ENCODE peak calls at places on chromosomes 1 and 21, in five cellular contexts. D is transverse colon, G is K562, V is tibial nerve, H is ovary. Z is an unnamed sample. For H3K36me3, the result is how much of the 10 kb centered on the place peaks cover.

GRCh38 chr1:63883494-63884235 is 109.8 kb downstream of the ROR1 start:
- DNase-seq in V (no peak), G (no peak), H (no peak), D (no peak), Z (no peak)

GRCh38 chr1:27403065-27403726 is 10.8 kb downstream of the GPR3 start:
- DNase-seq in D (peak), H (peak), G (no peak), V (peak), Z (peak)

GRCh38 chr1:67194209-67194863 is 28.1 kb downstream of the IL23R start:
- DNase-seq in G (no peak), V (no peak), H (no peak), D (no peak), Z (no peak)

GRCh38 chr21:37987668-37988067 is 71.4 kb upstream of the KCNJ6 start:
- DNase-seq in H (no peak), V (no peak), D (no peak), G (no peak), Z (no peak)

GRCh38 chr1:117928881-117929339 is 511 bp downstream of the GDAP2 start:
- DNase-seq in H (peak), V (peak), D (peak), G (peak), Z (peak)

GRCh38 chr21:33133912-33134311 is 64.0 kb downstream of the OLIG1 start:
- DNase-seq in D (no peak), H (no peak), G (no peak), V (no peak), Z (no peak)

GRCh38 chr1:221494670-221495069 is 247.2 kb downstream of the DUSP10 start:
- DNase-seq in H (no peak), G (no peak), V (no peak), D (no peak), Z (no peak)

GRCh38 chr1:32365445-32365844 is 3.1 kb downstream of the TSSK3 start:
- DNase-seq in V (no peak), G (no peak), D (no peak), H (no peak), Z (no peak)

GRCh38 chr21:14942801-14943490 is 121.9 kb downstream of the NRIP1 start:
- DNase-seq in V (no peak), G (no peak), H (no peak), D (no peak), Z (no peak)

GRCh38 chr1:44819594-44820327 is 11.4 kb downstream of the BTBD19 start:
- DNase-seq in G (peak), H (peak), D (peak), V (peak), Z (peak)

GRCh38 chr21:21688877-21689276 is 690.7 kb downstream of the NCAM2 start:
- DNase-seq in V (no peak), H (no peak), D (no peak), G (peak), Z (no peak)

GRCh38 chr1:175824079-175824478 is 80.7 kb upstream of the TNR start:
- DNase-seq in G (peak), D (no peak), V (no peak), H (no peak), Z (no peak)

GRCh38 chr1:248681651-248682050 is 20.9 kb downstream of the OR14I1 start:
- DNase-seq in D (no peak), V (no peak), G (no peak), H (no peak), Z (no peak)

GRCh38 chr1:91864017-91864700 is 21.8 kb downstream of the TGFBR3 start:
- DNase-seq in V (no peak), H (no peak), G (no peak), D (no peak), Z (no peak)

GRCh38 chr1:235127774-235128452 is 724 bp downstream of the TOMM20 start:
- DNase-seq in G (no peak), H (no peak), D (no peak), V (no peak), Z (no peak)

GRCh38 chr21:20253261-20253660 is 744.9 kb upstream of the NCAM2 start:
- DNase-seq in H (no peak), D (no peak), G (no peak), V (no peak), Z (no peak)

DNA sequence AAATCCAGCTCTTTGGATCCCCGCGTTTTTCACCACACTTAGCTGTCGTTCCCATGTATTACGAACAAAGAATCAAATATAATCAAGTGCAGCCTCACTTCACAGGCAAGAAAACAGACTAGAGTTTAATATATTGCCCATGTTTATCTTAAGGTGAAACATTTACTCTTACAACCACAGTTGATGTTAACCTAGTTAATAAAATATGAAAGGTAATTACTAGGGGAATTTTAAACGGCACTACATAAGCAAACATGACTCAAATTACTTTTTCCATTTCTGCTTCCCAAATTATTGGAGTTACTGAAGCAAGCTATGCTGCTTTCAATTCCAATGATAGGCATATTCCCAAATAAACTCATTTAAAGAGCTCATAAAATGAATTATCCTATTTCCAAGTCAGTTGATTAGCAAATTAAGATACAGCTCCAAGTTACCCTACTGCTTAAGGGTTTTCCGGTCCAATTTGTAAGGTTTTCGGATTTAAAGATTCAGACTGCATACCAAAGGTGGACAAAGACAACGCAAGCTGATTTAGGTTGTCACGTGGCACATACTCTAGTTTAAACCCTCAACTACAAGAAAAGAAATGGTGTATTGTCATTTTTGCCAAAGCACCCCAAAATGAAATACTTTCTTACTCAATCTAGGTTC is 5.9 kb downstream of the COX20 start:
- DNase-seq in H (no peak), V (no peak), G (no peak), D (no peak), Z (no peak)
- H3K36me3 ChIP-seq in H (under half), V (under half), G (half or more), D (under half), Z (under half)

DNA sequence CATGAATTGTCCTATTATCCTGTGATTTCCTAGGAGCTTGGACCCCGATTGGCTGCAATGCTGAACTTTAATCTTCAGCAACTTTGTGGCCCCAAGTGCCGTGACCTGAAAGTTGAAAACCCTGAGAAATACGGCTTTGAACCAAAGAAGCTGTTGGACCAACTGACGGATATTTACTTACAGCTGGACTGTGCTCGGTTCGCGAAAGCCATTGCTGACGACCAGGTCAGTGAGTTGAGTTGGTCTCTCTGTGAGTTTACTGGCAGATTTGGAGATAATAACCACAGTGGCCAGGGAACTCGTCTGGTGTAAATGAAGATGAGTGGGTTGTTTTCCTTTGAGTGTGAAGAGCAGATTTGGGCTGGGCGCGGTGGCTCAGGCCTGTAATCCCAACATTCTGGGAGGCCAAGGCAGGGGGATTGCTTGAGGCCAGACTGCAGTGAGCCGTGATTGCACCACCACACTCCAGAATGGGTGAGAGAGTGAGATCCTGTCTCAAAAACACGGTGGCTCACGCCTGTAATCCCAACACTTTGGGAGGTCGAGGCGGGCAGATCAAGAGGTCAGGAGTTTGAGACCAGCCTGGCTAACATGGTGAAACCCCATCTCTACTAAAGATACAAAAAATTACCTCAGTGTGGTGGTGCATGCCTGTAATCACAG is 39.1 kb upstream of the KIF1B start:
- DNase-seq in H (no peak), D (no peak), V (no peak), G (no peak), Z (no peak)
- TF ChIP-seq EP300 in H (no peak), D (no peak), V (no peak), G (no peak), Z (no peak)

DNA sequence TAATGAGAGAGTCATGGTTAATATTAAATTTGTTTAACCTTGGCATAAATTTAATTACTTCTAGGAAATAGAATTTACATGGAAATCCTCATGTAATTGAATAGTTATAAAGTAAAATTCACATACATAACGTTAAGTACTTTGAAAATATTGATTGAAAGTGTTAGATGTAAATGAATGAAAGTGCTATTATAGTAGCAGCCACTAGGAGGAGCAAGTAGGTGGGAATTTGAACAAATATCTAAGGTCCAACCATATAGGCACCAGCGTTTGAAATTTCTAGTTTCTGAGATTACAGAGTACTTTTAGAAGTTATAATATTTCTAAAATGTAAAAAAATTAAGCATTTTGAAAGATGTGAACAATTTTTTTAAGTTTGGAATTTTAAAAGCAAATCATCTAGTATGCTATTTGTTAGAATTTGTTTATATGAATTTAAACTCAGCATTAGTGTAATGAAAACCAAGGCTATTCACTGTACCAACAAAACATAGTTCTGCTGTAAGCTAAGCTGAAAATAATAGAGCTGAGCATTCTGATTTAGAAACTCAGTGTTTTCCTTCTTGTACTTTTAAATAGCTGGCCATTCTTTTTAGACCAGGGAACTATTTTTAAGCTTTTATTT is 3.3 kb downstream of the B3GALT2 start:
- DNase-seq in V (no peak), G (peak), H (no peak), D (no peak), Z (no peak)
- TF ChIP-seq CTCF in V (peak), G (peak), H (peak), D (peak), Z (peak)

GRCh38 chr1:228225740-228226139 is 17.9 kb downstream of the OBSCN start:
- DNase-seq in H (no peak), G (no peak), D (no peak), V (no peak), Z (no peak)
- H3K36me3 ChIP-seq in H (under half), G (under half), D (under half), V (under half), Z (under half)

Z was measured in sigmoid colon.